ENCODE peak calls at places on chromosomes 13 and 19, in seven cellular contexts. One of them, this sample, is unnamed.

GRCh38 chr19:21604351-21604926 is 99.0 kb downstream of the ZNF429 start:
- DNase-seq in neuronal stem cell: no peak
- DNase-seq in trophoblast cell: peak; percentile 55
- DNase-seq in H1: peak; percentile 52
- DNase-seq in IMR-90: peak; percentile 21
- DNase-seq in H9: no peak
- DNase-seq in mesendoderm: peak; percentile 79
- DNase-seq in this sample: peak; percentile 32

GRCh38 chr13:88565566-88565965 is 894.4 kb downstream of the SLITRK5 start:
- DNase-seq in trophoblast cell: no peak
- DNase-seq in H1: no peak
- DNase-seq in H9: no peak
- DNase-seq in IMR-90: no peak
- DNase-seq in mesendoderm: no peak
- DNase-seq in neuronal stem cell: no peak
- DNase-seq in this sample: no peak

GRCh38 chr13:112062047-112062618 is 4.8 kb upstream of the SOX1 start:
- DNase-seq in H9: no peak
- DNase-seq in neuronal stem cell: no peak
- DNase-seq in trophoblast cell: no peak
- DNase-seq in IMR-90: no peak
- DNase-seq in mesendoderm: no peak
- DNase-seq in H1: peak; percentile 58
- DNase-seq in this sample: no peak

GRCh38 chr13:110006304-110006703 is 219.9 kb upstream of the IRS2 start:
- DNase-seq in IMR-90: peak; percentile 32
- DNase-seq in mesendoderm: no peak
- DNase-seq in H9: no peak
- DNase-seq in neuronal stem cell: no peak
- DNase-seq in trophoblast cell: peak; percentile 77
- DNase-seq in H1: no peak
- DNase-seq in this sample: no peak

GRCh38 chr19:38862321-38863059 is 12.7 kb upstream of the HNRNPL start:
- DNase-seq in trophoblast cell: no peak
- DNase-seq in H1: no peak
- DNase-seq in neuronal stem cell: no peak
- DNase-seq in H9: no peak
- DNase-seq in IMR-90: no peak
- DNase-seq in mesendoderm: no peak
- DNase-seq in this sample: peak; percentile 84

GRCh38 chr13:40132249-40132648 is 476.8 kb downstream of the COG6 start:
- DNase-seq in neuronal stem cell: no peak
- DNase-seq in H1: no peak
- DNase-seq in trophoblast cell: no peak
- DNase-seq in IMR-90: no peak
- DNase-seq in mesendoderm: no peak
- DNase-seq in H9: no peak
- DNase-seq in this sample: no peak

GRCh38 chr19:16327911-16328823 is 3.5 kb downstream of the KLF2 start:
- DNase-seq in IMR-90: peak; percentile 86
- DNase-seq in mesendoderm: no peak
- DNase-seq in neuronal stem cell: no peak
- DNase-seq in trophoblast cell: peak; percentile 66
- DNase-seq in H9: no peak
- DNase-seq in H1: no peak
- DNase-seq in this sample: peak; percentile 92

GRCh38 chr13:80171096-80171495 is 169.8 kb downstream of the SPRY2 start:
- DNase-seq in trophoblast cell: no peak
- DNase-seq in neuronal stem cell: no peak
- DNase-seq in H1: no peak
- DNase-seq in IMR-90: no peak
- DNase-seq in mesendoderm: no peak
- DNase-seq in H9: no peak
- DNase-seq in this sample: no peak

GRCh38 chr13:91588541-91588940 is 190.1 kb downstream of the GPC5 start:
- DNase-seq in H1: no peak
- DNase-seq in H9: no peak
- DNase-seq in trophoblast cell: no peak
- DNase-seq in neuronal stem cell: no peak
- DNase-seq in IMR-90: no peak
- DNase-seq in mesendoderm: no peak
- DNase-seq in this sample: no peak

GRCh38 chr13:19067767-19068166 is 113.9 kb downstream of the TUBA3C start:
- DNase-seq in H1: no peak
- DNase-seq in IMR-90: no peak
- DNase-seq in neuronal stem cell: no peak
- DNase-seq in H9: no peak
- DNase-seq in trophoblast cell: no peak
- DNase-seq in mesendoderm: no peak
- DNase-seq in this sample: no peak

GRCh38 chr19:16202320-16203255 is 4.9 kb downstream of the AP1M1 start:
- DNase-seq in trophoblast cell: no peak
- DNase-seq in H9: no peak
- DNase-seq in IMR-90: no peak
- DNase-seq in mesendoderm: no peak
- DNase-seq in H1: no peak
- DNase-seq in neuronal stem cell: no peak
- DNase-seq in this sample: no peak

GRCh38 chr13:52850396-52851152 is 2.1 kb upstream of the PCDH8 start:
- DNase-seq in H1: peak; percentile 94
- DNase-seq in mesendoderm: peak; percentile 95
- DNase-seq in trophoblast cell: peak; percentile 60
- DNase-seq in neuronal stem cell: peak; percentile 87
- DNase-seq in IMR-90: peak; percentile 7
- DNase-seq in H9: peak; percentile 93
- DNase-seq in this sample: peak; percentile 51

GRCh38 chr19:49631610-49632192 is 8.2 kb downstream of the RRAS start:
- DNase-seq in H9: no peak
- DNase-seq in H1: no peak
- DNase-seq in trophoblast cell: no peak
- DNase-seq in IMR-90: no peak
- DNase-seq in neuronal stem cell: no peak
- DNase-seq in mesendoderm: no peak
- DNase-seq in this sample: no peak

GRCh38 chr19:56720281-56720680 is 48.7 kb upstream of the ZNF835 start:
- DNase-seq in trophoblast cell: no peak
- DNase-seq in IMR-90: no peak
- DNase-seq in H9: no peak
- DNase-seq in mesendoderm: peak; percentile 64
- DNase-seq in H1: no peak
- DNase-seq in neuronal stem cell: peak; percentile 36
- DNase-seq in this sample: no peak

GRCh38 chr13:79541426-79542049 is 60.6 kb downstream of the NDFIP2 start:
- DNase-seq in mesendoderm: peak; percentile 68
- DNase-seq in H9: no peak
- DNase-seq in trophoblast cell: peak; percentile 95
- DNase-seq in H1: no peak
- DNase-seq in IMR-90: peak; percentile 73
- DNase-seq in neuronal stem cell: peak; percentile 63
- DNase-seq in this sample: peak; percentile 76

GRCh38 chr19:15218501-15218900 is 13.7 kb downstream of the EPHX3 start:
- DNase-seq in IMR-90: no peak
- DNase-seq in neuronal stem cell: no peak
- DNase-seq in H9: no peak
- DNase-seq in trophoblast cell: no peak
- DNase-seq in H1: no peak
- DNase-seq in mesendoderm: no peak
- DNase-seq in this sample: no peak

GRCh38 chr19:51102991-51103390 is 5.2 kb downstream of the CTU1 start:
- DNase-seq in neuronal stem cell: no peak
- DNase-seq in trophoblast cell: no peak
- DNase-seq in H9: no peak
- DNase-seq in H1: no peak
- DNase-seq in mesendoderm: no peak
- DNase-seq in IMR-90: no peak
- DNase-seq in this sample: no peak

GRCh38 chr19:708154-709141 is at the start of gene PALM:
- DNase-seq in H1: peak; percentile 78
- DNase-seq in neuronal stem cell: peak; percentile 56
- DNase-seq in mesendoderm: peak; percentile 34
- DNase-seq in trophoblast cell: no peak
- DNase-seq in IMR-90: no peak
- DNase-seq in H9: peak; percentile 66
- DNase-seq in this sample: no peak

DNA sequence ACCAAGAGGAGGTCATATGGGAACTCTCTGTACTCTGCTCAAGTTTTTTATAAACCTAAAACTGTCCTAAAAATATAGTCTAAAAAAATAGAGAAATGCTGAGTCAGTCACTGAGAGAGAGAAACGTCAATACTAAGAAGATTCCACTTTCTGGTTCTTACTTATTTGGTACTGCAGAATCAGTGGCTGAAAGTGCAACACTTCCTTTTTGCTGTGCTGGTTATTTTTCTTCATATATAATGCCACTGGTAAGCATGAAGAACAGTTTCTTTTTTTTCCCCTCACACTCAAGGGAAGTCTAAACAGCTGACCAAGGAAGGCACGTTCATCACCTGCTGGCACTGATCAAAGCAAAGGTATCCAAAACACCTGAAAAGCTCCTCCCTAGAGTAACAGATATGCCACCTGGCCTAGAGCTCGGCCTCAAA is 44.3 kb upstream of the N4BP2L1 start:
- DNase-seq in neuronal stem cell: no peak
- DNase-seq in trophoblast cell: no peak
- DNase-seq in H9: no peak
- DNase-seq in H1: no peak
- DNase-seq in IMR-90: no peak
- DNase-seq in mesendoderm: no peak
- DNase-seq in this sample: no peak
- H2BK120ac ChIP-seq in neuronal stem cell: no peak overlapping the region
- H2BK120ac ChIP-seq in trophoblast cell: no peak overlapping the region
- H2BK120ac ChIP-seq in H9: no peak overlapping the region
- H2BK120ac ChIP-seq in H1: no peak overlapping the region
- H2BK120ac ChIP-seq in IMR-90: no peak overlapping the region
- H2BK120ac ChIP-seq in mesendoderm: no peak overlapping the region
- H2BK120ac ChIP-seq in this sample: no peak overlapping the region

GRCh38 chr19:17721821-17722220 is 2.5 kb downstream of the MAP1S start:
- DNase-seq in IMR-90: peak; percentile 13
- DNase-seq in mesendoderm: no peak
- DNase-seq in neuronal stem cell: no peak
- DNase-seq in trophoblast cell: no peak
- DNase-seq in H1: no peak
- DNase-seq in H9: no peak
- DNase-seq in this sample: peak; percentile 43
- H3K27ac ChIP-seq in IMR-90: no peak overlapping the region
- H3K27ac ChIP-seq in mesendoderm: no peak overlapping the region
- H3K27ac ChIP-seq in neuronal stem cell: no peak overlapping the region
- H3K27ac ChIP-seq in trophoblast cell: no peak overlapping the region
- H3K27ac ChIP-seq in H1: no peak overlapping the region
- H3K27ac ChIP-seq in H9: no peak overlapping the region
- H3K27ac ChIP-seq in this sample: no peak overlapping the region

GRCh38 chr19:18150776-18151624 is 2.0 kb upstream of the PIK3R2 start:
- DNase-seq in mesendoderm: no peak
- DNase-seq in trophoblast cell: no peak
- DNase-seq in IMR-90: no peak
- DNase-seq in neuronal stem cell: no peak
- DNase-seq in H9: no peak
- DNase-seq in H1: no peak
- DNase-seq in this sample: no peak

GRCh38 chr19:18155095-18156087 is 2.4 kb downstream of the PIK3R2 start:
- DNase-seq in trophoblast cell: no peak
- DNase-seq in H9: no peak
- DNase-seq in mesendoderm: no peak
- DNase-seq in H1: no peak
- DNase-seq in neuronal stem cell: no peak
- DNase-seq in IMR-90: no peak
- DNase-seq in this sample: no peak

GRCh38 chr19:18152444-18152816 is 533 bp upstream of the PIK3R2 start:
- DNase-seq in H1: peak; percentile 99
- DNase-seq in trophoblast cell: peak; percentile 100
- DNase-seq in IMR-90: peak; percentile 96
- DNase-seq in H9: peak; percentile 98
- DNase-seq in mesendoderm: peak; percentile 99
- DNase-seq in neuronal stem cell: peak; percentile 99
- DNase-seq in this sample: peak; percentile 99

GRCh38 chr19:18153555-18154134 is 682 bp downstream of the PIK3R2 start:
- DNase-seq in neuronal stem cell: no peak
- DNase-seq in mesendoderm: no peak
- DNase-seq in trophoblast cell: no peak
- DNase-seq in H9: no peak
- DNase-seq in H1: no peak
- DNase-seq in IMR-90: no peak
- DNase-seq in this sample: no peak

GRCh38 chr19:18152817-18153554 is at the start of gene PIK3R2:
- DNase-seq in neuronal stem cell: peak; percentile 100
- DNase-seq in H9: peak; percentile 98
- DNase-seq in H1: peak; percentile 100
- DNase-seq in mesendoderm: peak; percentile 99
- DNase-seq in trophoblast cell: peak; percentile 100
- DNase-seq in IMR-90: peak; percentile 98
- DNase-seq in this sample: peak; percentile 98
- H2BK120ac ChIP-seq in neuronal stem cell: peak within 1 kb of the TSS; percentile 68
- H2BK120ac ChIP-seq in H9: no peak within 1 kb of the TSS
- H2BK120ac ChIP-seq in H1: no peak within 1 kb of the TSS
- H2BK120ac ChIP-seq in mesendoderm: no peak within 1 kb of the TSS
- H2BK120ac ChIP-seq in trophoblast cell: peak within 1 kb of the TSS; percentile 91
- H2BK120ac ChIP-seq in IMR-90: peak within 1 kb of the TSS; percentile 69
- H2BK120ac ChIP-seq in this sample: peak within 1 kb of the TSS; percentile 80

DNA sequence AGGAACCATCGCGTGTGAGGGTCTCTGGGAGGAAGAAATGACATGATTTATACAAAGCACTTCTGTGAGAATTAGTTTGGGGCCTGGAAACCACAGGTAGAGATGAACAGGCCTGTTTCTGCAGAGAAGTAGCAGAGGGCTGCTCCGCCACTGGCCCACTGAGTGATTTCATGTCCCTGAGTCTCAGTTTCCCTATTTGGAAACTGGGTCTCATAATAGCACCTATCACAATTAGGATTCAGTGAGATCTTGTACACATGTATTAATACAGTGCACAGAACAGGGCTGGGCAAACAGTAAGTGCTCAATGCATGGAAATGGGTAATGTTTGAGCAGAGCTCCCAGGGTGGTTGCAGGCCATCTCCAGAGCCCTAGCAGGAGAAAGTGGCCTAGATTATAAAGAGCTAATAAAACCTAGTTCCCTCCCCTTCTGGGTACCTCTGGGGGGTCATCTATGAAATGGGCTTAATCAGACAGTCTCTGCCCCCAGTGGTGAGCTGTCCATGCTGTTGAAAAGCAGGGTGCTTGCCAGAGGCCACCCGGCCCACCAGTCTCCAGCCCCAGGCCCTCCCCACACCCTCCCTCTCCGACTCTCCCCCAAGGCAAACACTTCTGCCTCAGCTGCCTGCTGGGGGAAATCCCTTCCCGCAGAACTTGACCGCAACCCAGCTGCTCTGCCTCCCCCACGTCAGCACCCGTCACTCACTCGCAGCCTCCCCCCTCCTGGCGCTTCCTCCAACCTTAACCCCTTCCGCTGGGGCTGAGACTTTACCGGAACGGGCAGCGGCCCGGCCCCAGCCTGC is 4.5 kb downstream of the BCL3 start:
- DNase-seq in trophoblast cell: peak; percentile 92
- DNase-seq in H9: peak; percentile 80
- DNase-seq in IMR-90: peak; percentile 99
- DNase-seq in neuronal stem cell: no peak
- DNase-seq in H1: peak; percentile 70
- DNase-seq in mesendoderm: peak; percentile 82
- DNase-seq in this sample: peak; percentile 98
- H3K27ac ChIP-seq in trophoblast cell: no peak overlapping the region
- H3K27ac ChIP-seq in H9: no peak overlapping the region
- H3K27ac ChIP-seq in IMR-90: peak overlapping the region; percentile 85
- H3K27ac ChIP-seq in neuronal stem cell: no peak overlapping the region
- H3K27ac ChIP-seq in H1: no peak overlapping the region
- H3K27ac ChIP-seq in mesendoderm: no peak overlapping the region
- H3K27ac ChIP-seq in this sample: peak overlapping the region; percentile 74